ENCODE peak calls at places on chromosomes 16 and 17, in six cellular contexts. L, D, Q, V, O and C are unnamed samples.
A peak's percentile ranks its signal among the peaks of the same experiment; 100 is the strongest.

GRCh38 chr17:21495281-21495680 is 119.1 kb downstream of the KCNJ12 start:
- DNase-seq in D (no peak), Q (no peak), O (no peak), V (no peak), L (no peak), C (no peak)

GRCh38 chr17:14428640-14429029 is 127.8 kb downstream of the HS3ST3B1 start:
- DNase-seq in Q (no peak), L (no peak), O (no peak), V (peak; percentile 16), D (no peak), C (no peak)

GRCh38 chr16:1677339-1677738 is 740 bp upstream of the JPT2 start:
- DNase-seq in D (no peak), Q (no peak), O (no peak), L (no peak), V (peak; percentile 73), C (no peak)

GRCh38 chr17:72305964-72306551 is 185.2 kb downstream of the SOX9 start:
- DNase-seq in L (no peak), V (peak; percentile 35), O (no peak), D (no peak), Q (no peak), C (no peak)

GRCh38 chr16:10543231-10543630 is 37.2 kb downstream of the EMP2 start:
- DNase-seq in Q (no peak), V (no peak), L (no peak), O (no peak), D (no peak), C (no peak)

GRCh38 chr17:79065105-79065670 is 9.4 kb upstream of the ENGASE start:
- DNase-seq in O (peak; percentile 30), D (no peak), Q (peak; percentile 58), V (peak; percentile 75), L (no peak), C (no peak)

GRCh38 chr17:80254396-80255241 is 6.0 kb upstream of the RNF213 start:
- DNase-seq in O (peak; percentile 82), D (peak; percentile 65), L (no peak), Q (peak; percentile 85), V (no peak), C (peak; percentile 80)

GRCh38 chr16:56603589-56603988 is 4.8 kb upstream of the MT2A start:
- DNase-seq in L (peak; percentile 65), O (peak; percentile 34), Q (peak; percentile 38), D (no peak), V (peak; percentile 62), C (no peak)

GRCh38 chr16:4882633-4883285 is 35.5 kb downstream of the UBN1 start:
- DNase-seq in L (peak; percentile 57), Q (peak; percentile 30), V (no peak), O (peak; percentile 56), D (no peak), C (no peak)

GRCh38 chr17:59512844-59513383 is 52.5 kb upstream of the DHX40 start:
- DNase-seq in O (no peak), Q (peak; percentile 89), L (no peak), D (no peak), V (no peak), C (no peak)

GRCh38 chr17:81138083-81138482 is 27.2 kb upstream of the PVALEF start:
- DNase-seq in O (no peak), V (no peak), D (no peak), L (no peak), Q (no peak), C (no peak)

GRCh38 chr16:85396879-85397871 is 215.9 kb upstream of the GSE1 start:
- DNase-seq in L (no peak), O (no peak), D (peak; percentile 45), V (peak; percentile 77), Q (peak; percentile 86), C (no peak)

GRCh38 chr16:31010539-31010938 is at the start of gene STX1B:
- DNase-seq in D (no peak), O (no peak), V (peak; percentile 99), L (no peak), Q (peak; percentile 76), C (no peak)

GRCh38 chr17:55500103-55500502 is 11.1 kb downstream of the SMIM36 start:
- DNase-seq in Q (no peak), L (no peak), D (no peak), V (no peak), O (no peak), C (no peak)

GRCh38 chr17:39281806-39282205 is 56.1 kb upstream of the STAC2 start:
- DNase-seq in O (peak; percentile 12), L (no peak), D (no peak), Q (no peak), V (no peak), C (no peak)

GRCh38 chr16:48409839-48410610 is 24.8 kb upstream of the SIAH1 start:
- DNase-seq in D (no peak), L (no peak), O (peak; percentile 95), Q (peak; percentile 42), V (no peak), C (no peak)

GRCh38 chr16:73213761-73214480 is 166.0 kb upstream of the ZFHX3 start:
- DNase-seq in D (no peak), Q (peak; percentile 73), L (no peak), V (no peak), O (no peak), C (no peak)

GRCh38 chr17:79925242-79925957 is 86.2 kb upstream of the CBX4 start:
- DNase-seq in O (no peak), V (no peak), L (peak; percentile 51), D (no peak), Q (peak; percentile 28), C (no peak)

GRCh38 chr16:68074850-68075249 is 10.3 kb upstream of the NFATC3 start:
- DNase-seq in Q (no peak), V (no peak), L (no peak), D (peak; percentile 65), O (no peak), C (peak; percentile 83)

GRCh38 chr17:2084129-2084765 is 29.3 kb downstream of the HIC1 start:
- DNase-seq in D (no peak), V (no peak), Q (peak; percentile 32), L (peak; percentile 75), O (peak; percentile 54), C (no peak)

GRCh38 chr16:86431540-86431939 is 78.8 kb upstream of the FOXF1 start:
- DNase-seq in O (no peak), V (peak; percentile 67), D (no peak), L (no peak), Q (no peak), C (no peak)

GRCh38 chr16:10031955-10032354 is 150.3 kb downstream of the GRIN2A start:
- DNase-seq in V (no peak), L (no peak), Q (no peak), D (no peak), O (no peak), C (no peak)

GRCh38 chr17:40648326-40648968 is 829 bp upstream of the SMARCE1 start:
- DNase-seq in Q (peak; percentile 50), O (peak; percentile 8), D (no peak), V (no peak), L (no peak), C (no peak)

GRCh38 chr16:74297296-74297665 is 667 bp downstream of the PSMD7 start:
- DNase-seq in D (no peak), L (no peak), O (peak; percentile 39), Q (peak; percentile 5), V (peak; percentile 39), C (no peak)

GRCh38 chr16:50396770-50397525 is 28.2 kb upstream of the BRD7 start:
- DNase-seq in O (peak; percentile 62), Q (peak; percentile 3), V (no peak), L (no peak), D (no peak), C (no peak)

GRCh38 chr16:48099455-48099854 is 56.3 kb downstream of the ABCC12 start:
- DNase-seq in V (no peak), D (no peak), L (peak; percentile 57), O (peak; percentile 5), Q (no peak), C (no peak)